ENCODE peak calls at places on chromosomes 4 and X, in six cellular contexts. J, R, Q, T, K and M are unnamed samples.

GRCh38 chrX:28639502-28639901 is 52.3 kb downstream of the IL1RAPL1 start:
- DNase-seq in T (no peak), J (no peak), Q (no peak), R (peak; percentile 5), K (no peak), M (no peak)

GRCh38 chrX:38861489-38861888 is 60.2 kb downstream of the MID1IP1 start:
- DNase-seq in K (no peak), R (no peak), Q (no peak), T (no peak), J (no peak), M (no peak)

GRCh38 chr4:114396808-114397207 is 201.8 kb upstream of the UGT8 start:
- DNase-seq in K (no peak), J (no peak), T (no peak), R (no peak), Q (no peak), M (no peak)

GRCh38 chr4:85732124-85732523 is 257.2 kb downstream of the ARHGAP24 start:
- DNase-seq in J (no peak), R (no peak), Q (no peak), T (no peak), K (no peak), M (no peak)

GRCh38 chr4:40516651-40517050 is 113.0 kb downstream of the RBM47 start:
- DNase-seq in K (no peak), R (no peak), J (no peak), T (peak; percentile 38), Q (peak; percentile 44), M (no peak)

GRCh38 chr4:165828928-165829327 is 44.1 kb upstream of the TLL1 start:
- DNase-seq in J (no peak), T (no peak), Q (no peak), K (no peak), R (no peak), M (no peak)

GRCh38 chr4:122552898-122553297 is 68.0 kb downstream of the IL21 start:
- DNase-seq in J (no peak), R (no peak), Q (no peak), K (no peak), T (no peak), M (no peak)

GRCh38 chr4:122663814-122664610 is 43.1 kb upstream of the IL21 start:
- DNase-seq in R (no peak), T (no peak), K (no peak), Q (no peak), J (no peak), M (no peak)

GRCh38 chr4:82181789-82182188 is 192.0 kb downstream of the HNRNPD start:
- DNase-seq in K (no peak), T (no peak), R (no peak), J (no peak), Q (no peak), M (no peak)

GRCh38 chrX:116232833-116233232 is 62.3 kb downstream of the AGTR2 start:
- DNase-seq in K (no peak), J (no peak), R (peak; percentile 32), T (no peak), Q (no peak), M (no peak)

GRCh38 chr4:38162240-38162784 is 202.1 kb downstream of the PTTG2 start:
- DNase-seq in K (no peak), J (no peak), R (peak; percentile 83), Q (no peak), T (no peak), M (no peak)